ENCODE peak calls at places on chromosome 11, in nine cellular contexts. One of them, this sample, is unnamed.

GRCh38 chr11:111347723-111348115 is 31.4 kb downstream of the POU2AF1 start:
- DNase-seq in HFFc6: peak
- DNase-seq in foreskin fibroblast: peak
- DNase-seq in heart right ventricle: no peak
- DNase-seq in lower leg skin: peak
- DNase-seq in WTC11: no peak
- DNase-seq in cardiac muscle cell: no peak
- DNase-seq in omental fat pad: no peak
- DNase-seq in choroid plexus epithelial cell: no peak
- DNase-seq in this sample: no peak

GRCh38 chr11:2237457-2238238 is 32.7 kb downstream of the ASCL2 start:
- DNase-seq in cardiac muscle cell: no peak
- DNase-seq in choroid plexus epithelial cell: no peak
- DNase-seq in foreskin fibroblast: no peak
- DNase-seq in HFFc6: no peak
- DNase-seq in heart right ventricle: no peak
- DNase-seq in omental fat pad: no peak
- DNase-seq in WTC11: no peak
- DNase-seq in lower leg skin: no peak
- DNase-seq in this sample: no peak

GRCh38 chr11:32602657-32603410 is 19.2 kb downstream of the EIF3M start:
- DNase-seq in foreskin fibroblast: peak
- DNase-seq in omental fat pad: no peak
- DNase-seq in HFFc6: no peak
- DNase-seq in choroid plexus epithelial cell: peak
- DNase-seq in cardiac muscle cell: no peak
- DNase-seq in WTC11: no peak
- DNase-seq in lower leg skin: no peak
- DNase-seq in heart right ventricle: no peak
- DNase-seq in this sample: no peak

GRCh38 chr11:130839950-130840666 is 76.2 kb downstream of the SNX19 start:
- DNase-seq in omental fat pad: no peak
- DNase-seq in foreskin fibroblast: peak
- DNase-seq in cardiac muscle cell: no peak
- DNase-seq in lower leg skin: no peak
- DNase-seq in HFFc6: no peak
- DNase-seq in choroid plexus epithelial cell: peak
- DNase-seq in WTC11: no peak
- DNase-seq in heart right ventricle: no peak
- DNase-seq in this sample: no peak

GRCh38 chr11:75474878-75475766 is 42.1 kb upstream of the KLHL35 start:
- DNase-seq in omental fat pad: no peak
- DNase-seq in HFFc6: no peak
- DNase-seq in WTC11: peak
- DNase-seq in cardiac muscle cell: peak
- DNase-seq in heart right ventricle: peak
- DNase-seq in lower leg skin: no peak
- DNase-seq in foreskin fibroblast: peak
- DNase-seq in choroid plexus epithelial cell: peak
- DNase-seq in this sample: peak

GRCh38 chr11:12377824-12378593 is 638 bp downstream of the PARVA start:
- DNase-seq in choroid plexus epithelial cell: peak
- DNase-seq in heart right ventricle: peak
- DNase-seq in cardiac muscle cell: peak
- DNase-seq in foreskin fibroblast: peak
- DNase-seq in lower leg skin: peak
- DNase-seq in omental fat pad: no peak
- DNase-seq in HFFc6: peak
- DNase-seq in WTC11: peak
- DNase-seq in this sample: peak

GRCh38 chr11:85751738-85752137 is 59.2 kb downstream of the SYTL2 start:
- DNase-seq in heart right ventricle: no peak
- DNase-seq in WTC11: no peak
- DNase-seq in foreskin fibroblast: peak
- DNase-seq in HFFc6: no peak
- DNase-seq in cardiac muscle cell: no peak
- DNase-seq in choroid plexus epithelial cell: no peak
- DNase-seq in lower leg skin: no peak
- DNase-seq in omental fat pad: no peak
- DNase-seq in this sample: no peak

GRCh38 chr11:8812438-8812837 is 98.6 kb upstream of the AKIP1 start:
- DNase-seq in foreskin fibroblast: peak
- DNase-seq in choroid plexus epithelial cell: peak
- DNase-seq in WTC11: no peak
- DNase-seq in heart right ventricle: no peak
- DNase-seq in cardiac muscle cell: no peak
- DNase-seq in HFFc6: no peak
- DNase-seq in omental fat pad: no peak
- DNase-seq in lower leg skin: peak
- DNase-seq in this sample: no peak

GRCh38 chr11:47711225-47711624 is 3.9 kb downstream of the AGBL2 start:
- DNase-seq in heart right ventricle: no peak
- DNase-seq in HFFc6: no peak
- DNase-seq in lower leg skin: no peak
- DNase-seq in foreskin fibroblast: no peak
- DNase-seq in WTC11: no peak
- DNase-seq in choroid plexus epithelial cell: no peak
- DNase-seq in cardiac muscle cell: no peak
- DNase-seq in omental fat pad: no peak
- DNase-seq in this sample: no peak

GRCh38 chr11:100855466-100856067 is 168.5 kb downstream of the ARHGAP42 start:
- DNase-seq in foreskin fibroblast: peak
- DNase-seq in WTC11: no peak
- DNase-seq in lower leg skin: no peak
- DNase-seq in heart right ventricle: no peak
- DNase-seq in choroid plexus epithelial cell: peak
- DNase-seq in omental fat pad: no peak
- DNase-seq in cardiac muscle cell: peak
- DNase-seq in HFFc6: peak
- DNase-seq in this sample: no peak

GRCh38 chr11:70462818-70463477 is 64.6 kb downstream of the CTTN start:
- DNase-seq in omental fat pad: no peak
- DNase-seq in HFFc6: no peak
- DNase-seq in WTC11: no peak
- DNase-seq in choroid plexus epithelial cell: no peak
- DNase-seq in foreskin fibroblast: no peak
- DNase-seq in lower leg skin: no peak
- DNase-seq in cardiac muscle cell: no peak
- DNase-seq in heart right ventricle: no peak
- DNase-seq in this sample: no peak

GRCh38 chr11:131618203-131618602 is 247.8 kb downstream of the NTM start:
- DNase-seq in lower leg skin: no peak
- DNase-seq in heart right ventricle: no peak
- DNase-seq in choroid plexus epithelial cell: peak
- DNase-seq in HFFc6: no peak
- DNase-seq in WTC11: no peak
- DNase-seq in foreskin fibroblast: peak
- DNase-seq in omental fat pad: no peak
- DNase-seq in cardiac muscle cell: no peak
- DNase-seq in this sample: no peak

GRCh38 chr11:22454461-22454860 is 116.3 kb downstream of the SLC17A6 start:
- DNase-seq in cardiac muscle cell: no peak
- DNase-seq in WTC11: no peak
- DNase-seq in choroid plexus epithelial cell: no peak
- DNase-seq in foreskin fibroblast: no peak
- DNase-seq in HFFc6: no peak
- DNase-seq in heart right ventricle: no peak
- DNase-seq in lower leg skin: no peak
- DNase-seq in omental fat pad: no peak
- DNase-seq in this sample: no peak

GRCh38 chr11:44761546-44761961 is 34.8 kb downstream of the TSPAN18 start:
- DNase-seq in omental fat pad: no peak
- DNase-seq in cardiac muscle cell: peak
- DNase-seq in choroid plexus epithelial cell: no peak
- DNase-seq in foreskin fibroblast: no peak
- DNase-seq in WTC11: no peak
- DNase-seq in HFFc6: no peak
- DNase-seq in heart right ventricle: peak
- DNase-seq in lower leg skin: peak
- DNase-seq in this sample: no peak

GRCh38 chr11:45662665-45663485 is 2.5 kb downstream of the CHST1 start:
- DNase-seq in choroid plexus epithelial cell: peak
- DNase-seq in lower leg skin: no peak
- DNase-seq in omental fat pad: no peak
- DNase-seq in cardiac muscle cell: no peak
- DNase-seq in WTC11: no peak
- DNase-seq in HFFc6: peak
- DNase-seq in heart right ventricle: no peak
- DNase-seq in foreskin fibroblast: peak
- DNase-seq in this sample: no peak

GRCh38 chr11:78916759-78917158 is 342.1 kb upstream of the NARS2 start:
- DNase-seq in HFFc6: no peak
- DNase-seq in WTC11: no peak
- DNase-seq in heart right ventricle: no peak
- DNase-seq in omental fat pad: no peak
- DNase-seq in choroid plexus epithelial cell: peak
- DNase-seq in foreskin fibroblast: peak
- DNase-seq in cardiac muscle cell: no peak
- DNase-seq in lower leg skin: no peak
- DNase-seq in this sample: no peak
- TF ChIP-seq CTCF in HFFc6: peak
- TF ChIP-seq CTCF in WTC11: no peak
- TF ChIP-seq CTCF in heart right ventricle: no peak
- TF ChIP-seq CTCF in omental fat pad: no peak
- TF ChIP-seq CTCF in choroid plexus epithelial cell: peak
- TF ChIP-seq CTCF in foreskin fibroblast: peak
- TF ChIP-seq CTCF in cardiac muscle cell: peak
- TF ChIP-seq CTCF in lower leg skin: no peak
- TF ChIP-seq CTCF in this sample: no peak

GRCh38 chr11:838441-839279 is 3.7 kb downstream of the POLR2L start:
- DNase-seq in cardiac muscle cell: no peak
- DNase-seq in heart right ventricle: no peak
- DNase-seq in WTC11: peak
- DNase-seq in HFFc6: no peak
- DNase-seq in lower leg skin: no peak
- DNase-seq in choroid plexus epithelial cell: peak
- DNase-seq in omental fat pad: no peak
- DNase-seq in foreskin fibroblast: peak
- DNase-seq in this sample: no peak
- TF ChIP-seq CTCF in cardiac muscle cell: peak
- TF ChIP-seq CTCF in heart right ventricle: peak
- TF ChIP-seq CTCF in WTC11: peak
- TF ChIP-seq CTCF in HFFc6: peak
- TF ChIP-seq CTCF in lower leg skin: no peak
- TF ChIP-seq CTCF in choroid plexus epithelial cell: peak
- TF ChIP-seq CTCF in omental fat pad: no peak
- TF ChIP-seq CTCF in foreskin fibroblast: no peak
- TF ChIP-seq CTCF in this sample: peak

GRCh38 chr11:115873813-115874212 is 369.6 kb upstream of the CADM1 start:
- DNase-seq in lower leg skin: no peak
- DNase-seq in foreskin fibroblast: no peak
- DNase-seq in WTC11: no peak
- DNase-seq in HFFc6: no peak
- DNase-seq in omental fat pad: no peak
- DNase-seq in cardiac muscle cell: no peak
- DNase-seq in heart right ventricle: no peak
- DNase-seq in choroid plexus epithelial cell: no peak
- DNase-seq in this sample: no peak

GRCh38 chr11:115869131-115869530 is 364.9 kb upstream of the CADM1 start:
- DNase-seq in WTC11: no peak
- DNase-seq in lower leg skin: no peak
- DNase-seq in choroid plexus epithelial cell: no peak
- DNase-seq in heart right ventricle: no peak
- DNase-seq in foreskin fibroblast: no peak
- DNase-seq in cardiac muscle cell: no peak
- DNase-seq in omental fat pad: no peak
- DNase-seq in HFFc6: no peak
- DNase-seq in this sample: no peak

GRCh38 chr11:115872418-115872817 is 368.2 kb upstream of the CADM1 start:
- DNase-seq in cardiac muscle cell: no peak
- DNase-seq in WTC11: no peak
- DNase-seq in lower leg skin: no peak
- DNase-seq in HFFc6: no peak
- DNase-seq in heart right ventricle: no peak
- DNase-seq in omental fat pad: no peak
- DNase-seq in choroid plexus epithelial cell: no peak
- DNase-seq in foreskin fibroblast: no peak
- DNase-seq in this sample: no peak

GRCh38 chr11:115871161-115871750 is 367.0 kb upstream of the CADM1 start:
- DNase-seq in HFFc6: no peak
- DNase-seq in choroid plexus epithelial cell: no peak
- DNase-seq in foreskin fibroblast: no peak
- DNase-seq in heart right ventricle: no peak
- DNase-seq in omental fat pad: no peak
- DNase-seq in cardiac muscle cell: no peak
- DNase-seq in lower leg skin: no peak
- DNase-seq in WTC11: no peak
- DNase-seq in this sample: no peak

GRCh38 chr11:115869780-115870431 is 365.7 kb upstream of the CADM1 start:
- DNase-seq in heart right ventricle: no peak
- DNase-seq in choroid plexus epithelial cell: no peak
- DNase-seq in HFFc6: no peak
- DNase-seq in WTC11: peak
- DNase-seq in cardiac muscle cell: peak
- DNase-seq in omental fat pad: no peak
- DNase-seq in lower leg skin: no peak
- DNase-seq in foreskin fibroblast: no peak
- DNase-seq in this sample: no peak
- TF ChIP-seq CTCF in heart right ventricle: peak
- TF ChIP-seq CTCF in choroid plexus epithelial cell: no peak
- TF ChIP-seq CTCF in HFFc6: no peak
- TF ChIP-seq CTCF in WTC11: peak
- TF ChIP-seq CTCF in cardiac muscle cell: peak
- TF ChIP-seq CTCF in omental fat pad: no peak
- TF ChIP-seq CTCF in lower leg skin: no peak
- TF ChIP-seq CTCF in foreskin fibroblast: no peak
- TF ChIP-seq CTCF in this sample: peak

DNA sequence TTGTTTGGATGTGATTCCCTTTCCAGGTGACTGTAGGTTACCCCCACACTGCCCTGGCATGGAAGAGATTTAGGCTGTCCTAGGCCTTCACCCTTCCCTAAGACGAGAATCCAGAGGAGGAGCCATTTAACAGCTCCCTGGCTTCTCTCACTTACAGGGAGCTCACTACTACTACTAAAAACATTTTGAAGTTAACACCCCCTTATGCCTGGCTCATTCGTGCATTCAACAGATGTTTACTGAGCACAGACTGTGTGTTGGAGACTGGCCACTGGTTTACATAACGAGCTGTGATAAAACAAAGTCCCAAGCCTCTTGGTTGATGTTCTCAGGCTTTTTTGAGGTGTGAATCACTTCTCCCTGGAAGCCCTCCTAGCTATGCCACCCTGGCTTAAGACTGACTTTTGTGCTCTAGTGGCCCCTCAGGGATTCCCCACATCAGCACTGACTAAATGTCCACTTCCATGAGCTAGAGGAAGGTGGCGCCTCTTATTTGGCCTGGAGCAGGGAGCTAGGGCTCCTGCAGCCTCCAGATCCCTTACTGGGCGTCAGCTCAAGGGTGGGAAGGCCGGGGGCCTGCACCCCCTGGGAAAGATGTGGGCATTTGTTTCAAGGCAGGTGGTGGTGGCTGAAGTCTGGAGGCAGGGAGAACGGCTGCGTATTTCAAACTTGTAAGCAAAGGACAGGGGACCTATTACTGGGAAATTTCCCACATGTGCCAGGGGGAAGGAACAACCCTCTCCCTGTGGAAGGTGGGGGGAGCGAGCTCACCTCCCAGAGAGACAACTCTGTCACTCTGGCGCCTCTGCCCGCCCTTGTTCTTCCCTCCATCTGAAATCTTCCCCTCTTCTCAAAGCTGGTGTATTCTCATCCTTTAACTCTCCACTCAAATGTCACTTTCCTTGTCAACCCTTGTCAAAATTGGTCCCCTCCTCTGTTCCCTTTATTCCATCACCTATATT is 19.4 kb upstream of the MALAT1 start:
- DNase-seq in WTC11: peak
- DNase-seq in HFFc6: peak
- DNase-seq in heart right ventricle: peak
- DNase-seq in choroid plexus epithelial cell: peak
- DNase-seq in cardiac muscle cell: no peak
- DNase-seq in omental fat pad: no peak
- DNase-seq in lower leg skin: peak
- DNase-seq in foreskin fibroblast: peak
- DNase-seq in this sample: no peak
- TF ChIP-seq CTCF in WTC11: no peak
- TF ChIP-seq CTCF in HFFc6: peak
- TF ChIP-seq CTCF in heart right ventricle: peak
- TF ChIP-seq CTCF in choroid plexus epithelial cell: peak
- TF ChIP-seq CTCF in cardiac muscle cell: peak
- TF ChIP-seq CTCF in omental fat pad: no peak
- TF ChIP-seq CTCF in lower leg skin: no peak
- TF ChIP-seq CTCF in foreskin fibroblast: peak
- TF ChIP-seq CTCF in this sample: no peak

This sample was measured in neural crest cell.